ENCODE peak calls at places on chromosomes 12 and 14, in eight cellular contexts. One of them, this sample, is unnamed.

GRCh38 chr14:30240002-30240401 is 312.4 kb upstream of the PRKD1 start:
- DNase-seq in lower leg skin: no peak
- DNase-seq in AG04450: no peak
- DNase-seq in body of pancreas: no peak
- DNase-seq in esophagus squamous epithelium: no peak
- DNase-seq in progenitor cell of endocrine pancreas: no peak
- DNase-seq in psoas muscle: no peak
- DNase-seq in dorsolateral prefrontal cortex: no peak
- DNase-seq in this sample: no peak

GRCh38 chr12:42140901-42141300 is 3.8 kb downstream of the GXYLT1 start:
- DNase-seq in lower leg skin: no peak
- DNase-seq in AG04450: no peak
- DNase-seq in body of pancreas: no peak
- DNase-seq in esophagus squamous epithelium: no peak
- DNase-seq in progenitor cell of endocrine pancreas: no peak
- DNase-seq in psoas muscle: no peak
- DNase-seq in dorsolateral prefrontal cortex: no peak
- DNase-seq in this sample: peak; percentile 12

GRCh38 chr12:101474711-101475386 is at the start of gene SPIC:
- DNase-seq in lower leg skin: no peak
- DNase-seq in AG04450: no peak
- DNase-seq in body of pancreas: no peak
- DNase-seq in esophagus squamous epithelium: no peak
- DNase-seq in progenitor cell of endocrine pancreas: no peak
- DNase-seq in psoas muscle: no peak
- DNase-seq in dorsolateral prefrontal cortex: no peak
- DNase-seq in this sample: no peak

GRCh38 chr12:62919827-62920226 is 15.1 kb downstream of the PPM1H start:
- DNase-seq in lower leg skin: no peak
- DNase-seq in AG04450: peak; percentile 8
- DNase-seq in body of pancreas: peak; percentile 22
- DNase-seq in esophagus squamous epithelium: no peak
- DNase-seq in progenitor cell of endocrine pancreas: no peak
- DNase-seq in psoas muscle: no peak
- DNase-seq in dorsolateral prefrontal cortex: peak; percentile 51
- DNase-seq in this sample: no peak

GRCh38 chr12:126636798-126637197 is 1571.6 kb downstream of the AACS start:
- DNase-seq in lower leg skin: no peak
- DNase-seq in AG04450: no peak
- DNase-seq in body of pancreas: no peak
- DNase-seq in esophagus squamous epithelium: no peak
- DNase-seq in progenitor cell of endocrine pancreas: no peak
- DNase-seq in psoas muscle: no peak
- DNase-seq in dorsolateral prefrontal cortex: no peak
- DNase-seq in this sample: no peak

GRCh38 chr12:21602774-21603173 is 1.9 kb downstream of the GYS2 start:
- DNase-seq in lower leg skin: no peak
- DNase-seq in AG04450: no peak
- DNase-seq in body of pancreas: peak; percentile 30
- DNase-seq in esophagus squamous epithelium: no peak
- DNase-seq in progenitor cell of endocrine pancreas: no peak
- DNase-seq in psoas muscle: no peak
- DNase-seq in dorsolateral prefrontal cortex: no peak
- DNase-seq in this sample: no peak

GRCh38 chr12:113194971-113195391 is 9.5 kb downstream of the RITA1 start:
- DNase-seq in lower leg skin: no peak
- DNase-seq in AG04450: no peak
- DNase-seq in body of pancreas: no peak
- DNase-seq in esophagus squamous epithelium: no peak
- DNase-seq in progenitor cell of endocrine pancreas: no peak
- DNase-seq in psoas muscle: no peak
- DNase-seq in dorsolateral prefrontal cortex: no peak
- DNase-seq in this sample: no peak

GRCh38 chr14:63598821-63599220 is 42.9 kb downstream of the WDR89 start:
- DNase-seq in lower leg skin: no peak
- DNase-seq in AG04450: no peak
- DNase-seq in body of pancreas: no peak
- DNase-seq in esophagus squamous epithelium: no peak
- DNase-seq in progenitor cell of endocrine pancreas: no peak
- DNase-seq in psoas muscle: no peak
- DNase-seq in dorsolateral prefrontal cortex: no peak
- DNase-seq in this sample: no peak

GRCh38 chr12:65188179-65188709 is 18.9 kb downstream of the LEMD3 start:
- DNase-seq in lower leg skin: no peak
- DNase-seq in AG04450: no peak
- DNase-seq in body of pancreas: no peak
- DNase-seq in esophagus squamous epithelium: no peak
- DNase-seq in progenitor cell of endocrine pancreas: no peak
- DNase-seq in psoas muscle: no peak
- DNase-seq in dorsolateral prefrontal cortex: no peak
- DNase-seq in this sample: no peak

GRCh38 chr12:105736498-105736897 is 402.3 kb downstream of the NUAK1 start:
- DNase-seq in lower leg skin: no peak
- DNase-seq in AG04450: no peak
- DNase-seq in body of pancreas: no peak
- DNase-seq in esophagus squamous epithelium: no peak
- DNase-seq in progenitor cell of endocrine pancreas: no peak
- DNase-seq in psoas muscle: no peak
- DNase-seq in dorsolateral prefrontal cortex: no peak
- DNase-seq in this sample: no peak

GRCh38 chr14:105474478-105475268 is at the start of gene CRIP2:
- DNase-seq in lower leg skin: no peak
- DNase-seq in AG04450: no peak
- DNase-seq in body of pancreas: peak; percentile 63
- DNase-seq in esophagus squamous epithelium: no peak
- DNase-seq in progenitor cell of endocrine pancreas: peak; percentile 53
- DNase-seq in psoas muscle: peak; percentile 52
- DNase-seq in dorsolateral prefrontal cortex: no peak
- DNase-seq in this sample: no peak

GRCh38 chr14:68408680-68409079 is 384.2 kb downstream of the ZFP36L1 start:
- DNase-seq in lower leg skin: no peak
- DNase-seq in AG04450: no peak
- DNase-seq in body of pancreas: no peak
- DNase-seq in esophagus squamous epithelium: no peak
- DNase-seq in progenitor cell of endocrine pancreas: no peak
- DNase-seq in psoas muscle: no peak
- DNase-seq in dorsolateral prefrontal cortex: no peak
- DNase-seq in this sample: no peak

GRCh38 chr12:76346798-76347420 is 1.3 kb downstream of the BBS10 start:
- DNase-seq in lower leg skin: peak; percentile 41
- DNase-seq in AG04450: no peak
- DNase-seq in body of pancreas: no peak
- DNase-seq in esophagus squamous epithelium: no peak
- DNase-seq in progenitor cell of endocrine pancreas: no peak
- DNase-seq in psoas muscle: no peak
- DNase-seq in dorsolateral prefrontal cortex: no peak
- DNase-seq in this sample: no peak

GRCh38 chr14:102905116-102906108 is 17.1 kb upstream of the AMN start:
- DNase-seq in lower leg skin: no peak
- DNase-seq in AG04450: no peak
- DNase-seq in body of pancreas: no peak
- DNase-seq in esophagus squamous epithelium: no peak
- DNase-seq in progenitor cell of endocrine pancreas: no peak
- DNase-seq in psoas muscle: no peak
- DNase-seq in dorsolateral prefrontal cortex: no peak
- DNase-seq in this sample: no peak

GRCh38 chr12:13534645-13535398 is 338.3 kb downstream of the EMP1 start:
- DNase-seq in lower leg skin: peak; percentile 37
- DNase-seq in AG04450: peak; percentile 10
- DNase-seq in body of pancreas: peak; percentile 74
- DNase-seq in esophagus squamous epithelium: no peak
- DNase-seq in progenitor cell of endocrine pancreas: peak; percentile 96
- DNase-seq in psoas muscle: peak; percentile 57
- DNase-seq in dorsolateral prefrontal cortex: peak; percentile 84
- DNase-seq in this sample: peak; percentile 51

GRCh38 chr12:120362516-120363273 is 6.3 kb downstream of the MSI1 start:
- DNase-seq in lower leg skin: no peak
- DNase-seq in AG04450: no peak
- DNase-seq in body of pancreas: no peak
- DNase-seq in esophagus squamous epithelium: no peak
- DNase-seq in progenitor cell of endocrine pancreas: no peak
- DNase-seq in psoas muscle: no peak
- DNase-seq in dorsolateral prefrontal cortex: no peak
- DNase-seq in this sample: no peak

GRCh38 chr14:23034498-23035302 is at the start of gene PSMB5:
- DNase-seq in lower leg skin: peak; percentile 91
- DNase-seq in AG04450: peak; percentile 83
- DNase-seq in body of pancreas: peak; percentile 94
- DNase-seq in esophagus squamous epithelium: no peak
- DNase-seq in progenitor cell of endocrine pancreas: peak; percentile 64
- DNase-seq in psoas muscle: peak; percentile 89
- DNase-seq in dorsolateral prefrontal cortex: peak; percentile 87
- DNase-seq in this sample: peak; percentile 91

GRCh38 chr12:55728185-55728931 is 451 bp downstream of the CD63 start:
- DNase-seq in lower leg skin: peak; percentile 82
- DNase-seq in AG04450: no peak
- DNase-seq in body of pancreas: peak; percentile 85
- DNase-seq in esophagus squamous epithelium: no peak
- DNase-seq in progenitor cell of endocrine pancreas: peak; percentile 28
- DNase-seq in psoas muscle: peak; percentile 85
- DNase-seq in dorsolateral prefrontal cortex: peak; percentile 77
- DNase-seq in this sample: peak; percentile 89

GRCh38 chr14:62428429-62429203 is 616.6 kb downstream of the KCNH5 start:
- DNase-seq in lower leg skin: no peak
- DNase-seq in AG04450: no peak
- DNase-seq in body of pancreas: no peak
- DNase-seq in esophagus squamous epithelium: no peak
- DNase-seq in progenitor cell of endocrine pancreas: no peak
- DNase-seq in psoas muscle: no peak
- DNase-seq in dorsolateral prefrontal cortex: no peak
- DNase-seq in this sample: no peak

GRCh38 chr12:20367731-20368652 is at the start of gene PDE3A:
- DNase-seq in lower leg skin: peak; percentile 23
- DNase-seq in AG04450: no peak
- DNase-seq in body of pancreas: peak; percentile 37
- DNase-seq in esophagus squamous epithelium: no peak
- DNase-seq in progenitor cell of endocrine pancreas: peak; percentile 67
- DNase-seq in psoas muscle: peak; percentile 55
- DNase-seq in dorsolateral prefrontal cortex: peak; percentile 60
- DNase-seq in this sample: peak; percentile 86

GRCh38 chr14:68643673-68644072 is 149.2 kb downstream of the ZFP36L1 start:
- DNase-seq in lower leg skin: no peak
- DNase-seq in AG04450: no peak
- DNase-seq in body of pancreas: no peak
- DNase-seq in esophagus squamous epithelium: no peak
- DNase-seq in progenitor cell of endocrine pancreas: no peak
- DNase-seq in psoas muscle: no peak
- DNase-seq in dorsolateral prefrontal cortex: no peak
- DNase-seq in this sample: no peak

GRCh38 chr12:111741235-111741812 is 25.4 kb upstream of the ALDH2 start:
- DNase-seq in lower leg skin: no peak
- DNase-seq in AG04450: no peak
- DNase-seq in body of pancreas: peak; percentile 64
- DNase-seq in esophagus squamous epithelium: no peak
- DNase-seq in progenitor cell of endocrine pancreas: no peak
- DNase-seq in psoas muscle: no peak
- DNase-seq in dorsolateral prefrontal cortex: no peak
- DNase-seq in this sample: no peak

GRCh38 chr12:100234166-100234565 is 32.7 kb downstream of the DEPDC4 start:
- DNase-seq in lower leg skin: no peak
- DNase-seq in AG04450: peak; percentile 2
- DNase-seq in body of pancreas: no peak
- DNase-seq in esophagus squamous epithelium: no peak
- DNase-seq in progenitor cell of endocrine pancreas: no peak
- DNase-seq in psoas muscle: no peak
- DNase-seq in dorsolateral prefrontal cortex: no peak
- DNase-seq in this sample: no peak

GRCh38 chr14:33676135-33676566 is 274.7 kb downstream of the EGLN3 start:
- DNase-seq in lower leg skin: peak; percentile 19
- DNase-seq in AG04450: no peak
- DNase-seq in body of pancreas: peak; percentile 15
- DNase-seq in esophagus squamous epithelium: no peak
- DNase-seq in progenitor cell of endocrine pancreas: no peak
- DNase-seq in psoas muscle: no peak
- DNase-seq in dorsolateral prefrontal cortex: peak; percentile 60
- DNase-seq in this sample: peak; percentile 36
- TF ChIP-seq CTCF in lower leg skin: no peak
- TF ChIP-seq CTCF in AG04450: peak; percentile 18
- TF ChIP-seq CTCF in body of pancreas: no peak
- TF ChIP-seq CTCF in esophagus squamous epithelium: no peak
- TF ChIP-seq CTCF in progenitor cell of endocrine pancreas: peak; percentile 30
- TF ChIP-seq CTCF in psoas muscle: peak; percentile 44
- TF ChIP-seq CTCF in dorsolateral prefrontal cortex: peak; percentile 52
- TF ChIP-seq CTCF in this sample: peak; percentile 37

DNA sequence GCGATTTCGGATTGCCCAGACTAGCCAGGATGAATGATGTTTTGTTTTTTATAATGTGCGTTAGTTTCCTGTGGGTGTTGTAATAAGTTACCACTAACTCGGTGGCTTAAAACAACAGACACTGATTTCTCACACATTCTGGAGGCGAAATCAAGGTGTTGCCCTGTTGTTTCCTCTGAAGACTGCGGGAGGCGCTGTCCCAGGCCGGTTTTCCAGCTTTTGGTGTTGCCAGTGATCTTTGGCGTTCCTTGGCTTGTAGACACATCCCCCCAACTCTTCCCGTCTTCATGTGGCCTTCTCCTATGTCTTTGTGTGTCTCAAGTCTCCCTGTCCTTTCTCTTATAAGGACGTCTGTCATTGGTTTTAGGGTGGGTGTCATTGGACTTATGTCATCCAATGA is 267.7 kb downstream of the AACS start:
- DNase-seq in lower leg skin: no peak
- DNase-seq in AG04450: no peak
- DNase-seq in body of pancreas: no peak
- DNase-seq in esophagus squamous epithelium: no peak
- DNase-seq in progenitor cell of endocrine pancreas: no peak
- DNase-seq in psoas muscle: no peak
- DNase-seq in dorsolateral prefrontal cortex: no peak
- DNase-seq in this sample: no peak
- TF ChIP-seq CTCF in lower leg skin: no peak
- TF ChIP-seq CTCF in AG04450: no peak
- TF ChIP-seq CTCF in body of pancreas: no peak
- TF ChIP-seq CTCF in esophagus squamous epithelium: no peak
- TF ChIP-seq CTCF in progenitor cell of endocrine pancreas: peak; percentile 17
- TF ChIP-seq CTCF in psoas muscle: no peak
- TF ChIP-seq CTCF in dorsolateral prefrontal cortex: no peak
- TF ChIP-seq CTCF in this sample: no peak

DNA sequence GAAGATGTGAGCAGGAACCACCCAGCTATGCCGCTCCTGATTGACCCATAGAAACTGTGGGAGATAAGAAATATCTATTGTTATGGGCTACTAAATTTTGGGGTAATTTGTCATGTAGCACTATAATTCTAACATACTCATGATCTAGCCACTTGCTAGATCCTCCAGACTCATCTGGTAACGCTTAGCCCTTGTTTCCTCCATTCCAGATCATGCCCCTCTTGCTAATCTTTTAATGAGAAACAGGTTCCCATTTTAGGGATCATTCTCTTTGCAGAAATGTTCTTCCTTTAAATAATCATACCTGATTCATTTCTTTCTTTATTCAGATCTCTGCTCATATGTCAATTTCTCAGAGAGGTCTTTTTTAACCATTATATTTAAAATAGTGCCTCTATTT is 3.8 kb upstream of the ARHGDIB start:
- DNase-seq in lower leg skin: no peak
- DNase-seq in AG04450: no peak
- DNase-seq in body of pancreas: no peak
- DNase-seq in esophagus squamous epithelium: no peak
- DNase-seq in progenitor cell of endocrine pancreas: no peak
- DNase-seq in psoas muscle: no peak
- DNase-seq in dorsolateral prefrontal cortex: no peak
- DNase-seq in this sample: no peak
- TF ChIP-seq CTCF in lower leg skin: no peak
- TF ChIP-seq CTCF in AG04450: no peak
- TF ChIP-seq CTCF in body of pancreas: no peak
- TF ChIP-seq CTCF in esophagus squamous epithelium: no peak
- TF ChIP-seq CTCF in progenitor cell of endocrine pancreas: no peak
- TF ChIP-seq CTCF in psoas muscle: no peak
- TF ChIP-seq CTCF in dorsolateral prefrontal cortex: no peak
- TF ChIP-seq CTCF in this sample: no peak

GRCh38 chr14:69863083-69863482 is 16.1 kb upstream of the SMOC1 start:
- DNase-seq in lower leg skin: no peak
- DNase-seq in AG04450: no peak
- DNase-seq in body of pancreas: no peak
- DNase-seq in esophagus squamous epithelium: no peak
- DNase-seq in progenitor cell of endocrine pancreas: no peak
- DNase-seq in psoas muscle: no peak
- DNase-seq in dorsolateral prefrontal cortex: no peak
- DNase-seq in this sample: no peak
- TF ChIP-seq CTCF in lower leg skin: no peak
- TF ChIP-seq CTCF in AG04450: peak; percentile 10
- TF ChIP-seq CTCF in body of pancreas: no peak
- TF ChIP-seq CTCF in esophagus squamous epithelium: no peak
- TF ChIP-seq CTCF in progenitor cell of endocrine pancreas: no peak
- TF ChIP-seq CTCF in psoas muscle: no peak
- TF ChIP-seq CTCF in dorsolateral prefrontal cortex: no peak
- TF ChIP-seq CTCF in this sample: no peak

This sample was measured in heart left ventricle.